ENCODE peak calls at places on chromosomes 4 and X, in four cellular contexts. One of them, this sample, is unnamed.
A peak's percentile ranks its signal among the peaks of the same experiment; 100 is the strongest.

GRCh38 chr4:90318208-90318607 is 191.0 kb downstream of the CCSER1 start:
- DNase-seq in K562: no peak
- DNase-seq in GM12878: no peak
- DNase-seq in HepG2: no peak
- DNase-seq in this sample: peak; percentile 25

GRCh38 chr4:1413221-1413663 is 7.0 kb upstream of the NKX1-1 start:
- DNase-seq in GM12878: no peak
- DNase-seq in K562: no peak
- DNase-seq in HepG2: no peak
- DNase-seq in this sample: no peak

GRCh38 chr4:169902658-169903345 is 123.4 kb downstream of the MFAP3L start:
- DNase-seq in HepG2: peak; percentile 18
- DNase-seq in K562: peak; percentile 6
- DNase-seq in GM12878: no peak
- DNase-seq in this sample: no peak

GRCh38 chr4:100356172-100356571 is 161.7 kb downstream of the EMCN start:
- DNase-seq in K562: no peak
- DNase-seq in HepG2: no peak
- DNase-seq in GM12878: no peak
- DNase-seq in this sample: no peak

GRCh38 chr4:175671491-175671934 is 140.6 kb downstream of the GPM6A start:
- DNase-seq in HepG2: no peak
- DNase-seq in K562: no peak
- DNase-seq in GM12878: no peak
- DNase-seq in this sample: peak; percentile 30

GRCh38 chr4:133263082-133263481 is 114.0 kb downstream of the PCDH10 start:
- DNase-seq in HepG2: no peak
- DNase-seq in GM12878: no peak
- DNase-seq in K562: peak; percentile 33
- DNase-seq in this sample: no peak

GRCh38 chrX:35680940-35681346 is 117.2 kb upstream of the MAGEB16 start:
- DNase-seq in HepG2: no peak
- DNase-seq in K562: no peak
- DNase-seq in GM12878: no peak
- DNase-seq in this sample: no peak

GRCh38 chrX:88135735-88136134 is 611.3 kb upstream of the CPXCR1 start:
- DNase-seq in HepG2: peak; percentile 1
- DNase-seq in GM12878: no peak
- DNase-seq in K562: no peak
- DNase-seq in this sample: no peak

GRCh38 chr4:82770607-82771006 is 28.0 kb downstream of the SCD5 start:
- DNase-seq in HepG2: no peak
- DNase-seq in K562: no peak
- DNase-seq in GM12878: no peak
- DNase-seq in this sample: no peak

GRCh38 chrX:48468247-48468671 is 1.8 kb downstream of the SLC38A5 start:
- DNase-seq in HepG2: no peak
- DNase-seq in GM12878: no peak
- DNase-seq in K562: peak; percentile 83
- DNase-seq in this sample: no peak

GRCh38 chr4:37988670-37989069 is 28.5 kb downstream of the PTTG2 start:
- DNase-seq in HepG2: no peak
- DNase-seq in GM12878: no peak
- DNase-seq in K562: no peak
- DNase-seq in this sample: no peak

GRCh38 chr4:93710101-93710846 is 118.3 kb upstream of the ATOH1 start:
- DNase-seq in GM12878: peak; percentile 4
- DNase-seq in K562: no peak
- DNase-seq in HepG2: peak; percentile 20
- DNase-seq in this sample: peak; percentile 26

GRCh38 chrX:105645667-105646354 is 176.5 kb upstream of the NRK start:
- DNase-seq in GM12878: no peak
- DNase-seq in HepG2: no peak
- DNase-seq in K562: no peak
- DNase-seq in this sample: no peak

GRCh38 chr4:182133033-182133432 is 110.2 kb upstream of the TENM3 start:
- DNase-seq in HepG2: no peak
- DNase-seq in K562: no peak
- DNase-seq in GM12878: no peak
- DNase-seq in this sample: no peak

GRCh38 chr4:137463377-137464003 is 68.8 kb downstream of the PCDH18 start:
- DNase-seq in HepG2: no peak
- DNase-seq in GM12878: no peak
- DNase-seq in K562: no peak
- DNase-seq in this sample: no peak

GRCh38 chr4:15556533-15556932 is 86.9 kb downstream of the CC2D2A start:
- DNase-seq in GM12878: no peak
- DNase-seq in HepG2: no peak
- DNase-seq in K562: no peak
- DNase-seq in this sample: no peak

GRCh38 chrX:11555759-11556158 is 110.0 kb downstream of the ARHGAP6 start:
- DNase-seq in HepG2: peak; percentile 6
- DNase-seq in K562: no peak
- DNase-seq in GM12878: no peak
- DNase-seq in this sample: no peak

GRCh38 chr4:109077486-109077885 is 225.0 kb downstream of the COL25A1 start:
- DNase-seq in GM12878: no peak
- DNase-seq in K562: no peak
- DNase-seq in HepG2: no peak
- DNase-seq in this sample: no peak

GRCh38 chr4:70183168-70183939 is 12.2 kb upstream of the ODAM start:
- DNase-seq in GM12878: no peak
- DNase-seq in K562: peak; percentile 33
- DNase-seq in HepG2: peak; percentile 75
- DNase-seq in this sample: peak; percentile 52

GRCh38 chr4:183182873-183183725 is 84.0 kb downstream of the WWC2 start:
- DNase-seq in GM12878: no peak
- DNase-seq in HepG2: peak; percentile 86
- DNase-seq in K562: peak; percentile 85
- DNase-seq in this sample: no peak

GRCh38 chrX:71919436-71919835 is 8.8 kb downstream of the NHSL2 start:
- DNase-seq in GM12878: no peak
- DNase-seq in HepG2: no peak
- DNase-seq in K562: no peak
- DNase-seq in this sample: no peak

DNA sequence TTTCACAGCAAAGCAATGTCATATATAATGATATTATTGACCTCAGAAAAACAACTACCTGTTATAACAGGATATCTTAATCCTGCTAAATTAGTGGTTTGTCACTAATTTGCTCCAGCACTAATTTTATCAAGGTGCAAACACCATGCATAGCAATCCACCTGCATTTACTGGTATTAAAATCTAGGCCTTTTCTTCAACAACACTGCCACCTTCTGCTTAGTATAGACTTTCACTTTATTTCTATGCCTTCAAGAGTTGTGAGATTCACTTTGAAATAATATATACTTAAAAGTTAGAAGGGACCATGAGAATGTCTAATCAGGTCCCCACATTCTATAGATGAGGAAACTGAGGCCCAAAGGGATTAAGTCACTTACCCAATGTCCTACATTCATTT is 82.1 kb upstream of the IQCM start:
- DNase-seq in HepG2: no peak
- DNase-seq in GM12878: no peak
- DNase-seq in K562: peak; percentile 4
- DNase-seq in this sample: no peak
- TF ChIP-seq TARDBP in HepG2: no peak
- TF ChIP-seq TARDBP in GM12878: no peak
- TF ChIP-seq TARDBP in K562: no peak
- TF ChIP-seq TARDBP in this sample: no peak

GRCh38 chr4:115310671-115311070 is 197.3 kb upstream of the NDST4 start:
- DNase-seq in K562: no peak
- DNase-seq in HepG2: no peak
- DNase-seq in GM12878: no peak
- DNase-seq in this sample: no peak
- TF ChIP-seq BHLHE40 in K562: no peak
- TF ChIP-seq BHLHE40 in HepG2: no peak
- TF ChIP-seq BHLHE40 in GM12878: no peak
- TF ChIP-seq BHLHE40 in this sample: no peak

DNA sequence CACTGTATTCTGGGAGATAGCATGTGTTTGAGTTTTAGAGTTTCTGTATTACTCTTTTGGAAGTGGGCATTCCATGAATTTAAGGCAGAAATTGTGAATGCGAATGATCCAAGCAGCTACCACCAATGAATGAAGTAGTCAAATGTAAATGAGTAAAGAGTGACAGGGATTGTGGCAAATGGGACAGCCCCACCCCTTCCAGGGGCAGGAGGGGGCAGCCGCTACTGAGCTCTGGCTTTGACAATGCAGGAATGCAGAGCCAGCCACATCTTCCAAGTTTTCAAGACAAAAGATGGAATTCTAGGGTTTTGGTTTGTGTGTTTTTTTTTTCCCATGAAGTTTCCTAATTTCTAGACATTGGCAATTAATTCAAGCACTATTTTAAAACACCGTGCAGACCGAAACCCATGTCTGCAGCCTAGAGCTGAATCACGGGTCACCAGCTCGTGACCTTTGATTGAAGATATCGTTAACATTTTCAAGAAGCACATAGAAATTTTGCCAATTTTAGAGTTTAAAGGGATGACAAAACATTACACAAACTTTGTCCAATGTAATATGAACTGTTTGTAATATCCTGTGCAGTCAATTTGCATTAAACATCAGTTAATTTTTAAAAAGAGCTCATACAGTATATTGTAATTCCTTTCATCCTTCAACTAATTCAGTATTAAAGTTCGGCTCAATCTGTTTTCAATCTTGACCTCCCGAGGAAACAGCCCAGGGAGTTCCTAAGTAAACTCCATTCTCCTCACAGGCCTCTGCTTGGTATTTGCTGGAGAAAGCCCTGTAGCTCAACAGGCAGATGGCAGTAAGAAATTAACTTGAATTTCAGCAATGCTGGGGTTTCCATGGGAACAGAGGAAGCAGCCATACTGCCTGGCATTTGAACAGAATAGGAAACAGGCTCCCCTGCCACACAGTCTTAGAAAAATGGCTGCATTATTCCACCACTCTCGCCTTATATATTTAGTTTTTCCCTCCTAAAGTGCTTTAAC is 83.4 kb downstream of the UCHL1 start:
- DNase-seq in K562: no peak
- DNase-seq in GM12878: no peak
- DNase-seq in HepG2: no peak
- DNase-seq in this sample: no peak
- TF ChIP-seq TARDBP in K562: no peak
- TF ChIP-seq TARDBP in GM12878: no peak
- TF ChIP-seq TARDBP in HepG2: no peak
- TF ChIP-seq TARDBP in this sample: no peak

GRCh38 chr4:123987408-123987807 is 590.8 kb downstream of the SPRY1 start:
- DNase-seq in K562: no peak
- DNase-seq in GM12878: no peak
- DNase-seq in HepG2: no peak
- DNase-seq in this sample: no peak

GRCh38 chr4:123980736-123981285 is 584.2 kb downstream of the SPRY1 start:
- DNase-seq in HepG2: no peak
- DNase-seq in GM12878: no peak
- DNase-seq in K562: no peak
- DNase-seq in this sample: no peak

GRCh38 chr4:123990310-123990709 is 593.7 kb downstream of the SPRY1 start:
- DNase-seq in HepG2: peak; percentile 26
- DNase-seq in GM12878: no peak
- DNase-seq in K562: no peak
- DNase-seq in this sample: no peak

GRCh38 chr4:123984881-123985280 is 588.3 kb downstream of the SPRY1 start:
- DNase-seq in HepG2: no peak
- DNase-seq in GM12878: no peak
- DNase-seq in K562: no peak
- DNase-seq in this sample: no peak

GRCh38 chr4:123986268-123986798 is 589.7 kb downstream of the SPRY1 start:
- DNase-seq in GM12878: no peak
- DNase-seq in K562: no peak
- DNase-seq in HepG2: no peak
- DNase-seq in this sample: no peak
- TF ChIP-seq BHLHE40 in GM12878: no peak
- TF ChIP-seq BHLHE40 in K562: no peak
- TF ChIP-seq BHLHE40 in HepG2: no peak
- TF ChIP-seq BHLHE40 in this sample: no peak

DNA sequence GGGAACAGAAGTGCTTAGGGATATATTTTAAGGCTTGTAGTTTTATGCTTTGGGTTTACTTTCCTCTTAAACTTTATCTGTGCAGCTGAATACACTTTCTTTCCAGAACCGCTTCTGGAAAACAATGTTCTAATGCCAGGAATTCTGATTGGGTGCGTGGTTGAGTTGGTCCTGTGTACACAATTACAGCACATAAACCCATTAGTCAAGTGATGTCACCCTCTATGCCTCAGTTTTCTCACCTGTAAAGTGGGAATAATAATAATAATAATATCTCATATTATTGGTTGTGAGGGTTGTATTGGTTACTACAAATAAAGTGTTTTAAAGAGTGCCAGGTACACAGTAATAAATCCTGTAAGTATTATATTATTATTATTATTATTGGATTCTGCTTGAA is 129.2 kb downstream of the MID1IP1 start:
- DNase-seq in K562: no peak
- DNase-seq in GM12878: no peak
- DNase-seq in HepG2: no peak
- DNase-seq in this sample: no peak
- TF ChIP-seq TARDBP in K562: no peak
- TF ChIP-seq TARDBP in GM12878: no peak
- TF ChIP-seq TARDBP in HepG2: no peak
- TF ChIP-seq TARDBP in this sample: no peak

GRCh38 chr4:25984796-25985195 is 70.8 kb downstream of the SMIM20 start:
- DNase-seq in HepG2: no peak
- DNase-seq in GM12878: no peak
- DNase-seq in K562: no peak
- DNase-seq in this sample: no peak

GRCh38 chr4:25982962-25983361 is 68.9 kb downstream of the SMIM20 start:
- DNase-seq in HepG2: no peak
- DNase-seq in GM12878: no peak
- DNase-seq in K562: no peak
- DNase-seq in this sample: no peak

GRCh38 chr4:25991296-25991695 is 77.3 kb downstream of the SMIM20 start:
- DNase-seq in K562: no peak
- DNase-seq in GM12878: no peak
- DNase-seq in HepG2: no peak
- DNase-seq in this sample: no peak

GRCh38 chr4:25981749-25982148 is 67.7 kb downstream of the SMIM20 start:
- DNase-seq in K562: no peak
- DNase-seq in HepG2: no peak
- DNase-seq in GM12878: no peak
- DNase-seq in this sample: no peak

DNA sequence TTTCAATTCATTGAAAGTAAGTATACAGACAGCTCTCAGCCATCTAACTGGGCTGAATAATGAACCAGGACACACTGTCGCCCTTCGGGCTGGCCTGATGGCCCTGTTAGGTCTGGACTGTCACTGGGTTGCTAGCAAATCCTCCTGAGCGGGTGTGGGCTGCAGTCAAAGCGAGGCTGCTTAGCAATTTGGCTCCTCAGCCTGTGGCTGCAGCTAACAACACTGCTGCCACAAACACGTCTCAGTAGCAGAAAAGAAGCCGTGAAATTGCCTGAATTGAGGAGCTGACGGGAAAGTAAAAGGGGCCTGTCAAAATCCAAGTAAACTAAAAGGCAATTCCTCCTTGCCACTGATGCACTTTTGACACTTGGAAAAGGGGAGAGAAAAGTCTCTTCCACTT is 72.8 kb downstream of the SMIM20 start:
- DNase-seq in GM12878: no peak
- DNase-seq in HepG2: no peak
- DNase-seq in K562: no peak
- DNase-seq in this sample: no peak
- TF ChIP-seq BHLHE40 in GM12878: no peak
- TF ChIP-seq BHLHE40 in HepG2: no peak
- TF ChIP-seq BHLHE40 in K562: no peak
- TF ChIP-seq BHLHE40 in this sample: no peak

This sample was measured in HEK293T.